ENCODE peak calls at places on chromosomes 13 and 19, in seven cellular contexts. A is memory B cell, J is skeletal muscle cell, W is progenitor cell of endocrine pancreas, F is NCI-H774, D is pancreas, S is GM12865. E is an unnamed sample.

GRCh38 chr13:111346281-111346680 is 25.8 kb downstream of the TEX29 start:
- DNase-seq in A (no peak), J (no peak), W (no peak), F (no peak), D (no peak), S (no peak), E (no peak)

GRCh38 chr13:42996584-42996983 is 4.5 kb upstream of the EPSTI1 start:
- DNase-seq in A (no peak), J (peak), W (no peak), F (no peak), D (no peak), S (peak), E (no peak)

GRCh38 chr19:20367811-20368294 is 197.7 kb downstream of the ZNF737 start:
- DNase-seq in A (no peak), J (no peak), W (peak), F (peak), D (no peak), S (no peak), E (no peak)

GRCh38 chr19:3667766-3668165 is 32.5 kb downstream of the PIP5K1C start:
- DNase-seq in A (no peak), J (no peak), W (no peak), F (no peak), D (peak), S (no peak), E (no peak)

GRCh38 chr13:21884299-21884878 is 213.5 kb downstream of the FGF9 start:
- DNase-seq in A (no peak), J (no peak), W (no peak), F (peak), D (no peak), S (no peak), E (no peak)

GRCh38 chr13:66659291-66660012 is 570.7 kb downstream of the PCDH9 start:
- DNase-seq in A (no peak), J (peak), W (no peak), F (no peak), D (no peak), S (no peak), E (no peak)

GRCh38 chr13:114046447-114046846 is 72.6 kb upstream of the C13orf46 start:
- DNase-seq in A (no peak), J (no peak), W (no peak), F (no peak), D (no peak), S (no peak), E (no peak)

GRCh38 chr13:93039131-93039530 is 187.5 kb upstream of the GPC6 start:
- DNase-seq in A (no peak), J (peak), W (no peak), F (no peak), D (no peak), S (no peak), E (no peak)

GRCh38 chr19:46080561-46080960 is 39.8 kb upstream of the IGFL4 start:
- DNase-seq in A (no peak), J (peak), W (no peak), F (no peak), D (no peak), S (no peak), E (no peak)

GRCh38 chr13:38350114-38350617 is 515 bp downstream of the UFM1 start:
- DNase-seq in A (peak), J (no peak), W (peak), F (peak), D (peak), S (peak), E (no peak)

GRCh38 chr13:51112771-51113170 is 1.7 kb upstream of the C13orf42 start:
- DNase-seq in A (no peak), J (no peak), W (no peak), F (no peak), D (no peak), S (no peak), E (no peak)

GRCh38 chr13:43448605-43449004 is 338.2 kb downstream of the ENOX1 start:
- DNase-seq in A (no peak), J (no peak), W (no peak), F (no peak), D (no peak), S (no peak), E (no peak)

GRCh38 chr13:84126671-84127171 is 244.4 kb upstream of the SLITRK1 start:
- DNase-seq in A (no peak), J (peak), W (no peak), F (peak), D (peak), S (peak), E (no peak)

GRCh38 chr19:40502081-40502480 is 35.3 kb downstream of the SPTBN4 start:
- DNase-seq in A (no peak), J (no peak), W (no peak), F (no peak), D (no peak), S (no peak), E (no peak)

GRCh38 chr13:97849305-97849704 is 104.2 kb upstream of the IPO5 start:
- DNase-seq in A (no peak), J (no peak), W (no peak), F (peak), D (no peak), S (peak), E (no peak)

GRCh38 chr19:5445667-5446066 is 9.6 kb upstream of the ZNRF4 start:
- DNase-seq in A (no peak), J (no peak), W (no peak), F (no peak), D (no peak), S (no peak), E (no peak)

GRCh38 chr13:75550159-75550567 is 572 bp downstream of the UCHL3 start:
- DNase-seq in A (no peak), J (peak), W (no peak), F (no peak), D (no peak), S (peak), E (no peak)

GRCh38 chr13:113528798-113529180 is 38.3 kb upstream of the DCUN1D2 start:
- DNase-seq in A (no peak), J (no peak), W (no peak), F (no peak), D (no peak), S (no peak), E (no peak)

GRCh38 chr13:41304551-41304950 is 6.5 kb upstream of the NAA16 start:
- DNase-seq in A (no peak), J (no peak), W (no peak), F (no peak), D (no peak), S (no peak), E (no peak)

GRCh38 chr13:21137696-21138095 is 38.7 kb downstream of the SKA3 start:
- DNase-seq in A (no peak), J (no peak), W (no peak), F (no peak), D (no peak), S (no peak), E (no peak)

GRCh38 chr19:34480971-34481821 is at the start of gene WTIP:
- DNase-seq in A (no peak), J (peak), W (peak), F (no peak), D (no peak), S (no peak), E (no peak)

GRCh38 chr19:12272980-12273901 is 21.4 kb downstream of the ZNF44 start:
- DNase-seq in A (no peak), J (no peak), W (no peak), F (no peak), D (no peak), S (no peak), E (no peak)

GRCh38 chr19:1064661-1065605 is 2.0 kb upstream of the ARHGAP45 start:
- DNase-seq in A (peak), J (no peak), W (peak), F (no peak), D (peak), S (peak), E (peak)

GRCh38 chr19:28386080-28386869 is 826.7 kb downstream of the UQCRFS1 start:
- DNase-seq in A (no peak), J (no peak), W (no peak), F (no peak), D (no peak), S (no peak), E (no peak)

GRCh38 chr19:29810504-29810871 is 1.3 kb upstream of the CCNE1 start:
- DNase-seq in A (no peak), J (peak), W (no peak), F (no peak), D (no peak), S (peak), E (no peak)

GRCh38 chr13:26308836-26309235 is 54.9 kb downstream of the CDK8 start:
- DNase-seq in A (no peak), J (no peak), W (no peak), F (no peak), D (no peak), S (no peak), E (no peak)

GRCh38 chr19:8085606-8086464 is 33.3 kb downstream of the CCL25 start:
- DNase-seq in A (no peak), J (no peak), W (no peak), F (peak), D (no peak), S (no peak), E (no peak)

GRCh38 chr13:41613984-41614581 is 156.7 kb downstream of the RGCC start:
- DNase-seq in A (no peak), J (peak), W (no peak), F (no peak), D (no peak), S (no peak), E (no peak)

GRCh38 chr13:71877280-71877653 is 10.3 kb upstream of the DACH1 start:
- DNase-seq in A (no peak), J (no peak), W (no peak), F (no peak), D (no peak), S (no peak), E (no peak)

GRCh38 chr13:73369095-73369494 is 310.3 kb downstream of the KLF5 start:
- DNase-seq in A (no peak), J (no peak), W (no peak), F (no peak), D (no peak), S (no peak), E (no peak)

GRCh38 chr19:41641879-41642485 is 15.1 kb upstream of the CEACAM4 start:
- DNase-seq in A (peak), J (peak), W (no peak), F (peak), D (peak), S (peak), E (peak)